ENCODE peak calls at places on chromosomes 4 and X, in five cellular contexts. X, W, H, E and G are unnamed samples.

GRCh38 chr4:151238477-151238876 is 38.5 kb upstream of the PRSS48 start:
- DNase-seq in H (no peak), W (no peak), X (no peak), E (peak), G (no peak)

GRCh38 chr4:60201052-60201673 is 999.0 kb upstream of the ADGRL3 start:
- DNase-seq in H (peak), E (peak), W (no peak), X (no peak), G (no peak)

GRCh38 chrX:16855363-16856075 is 14.6 kb downstream of the RBBP7 start:
- DNase-seq in X (no peak), W (no peak), E (no peak), H (peak), G (no peak)

GRCh38 chr4:109745830-109746229 is 16.0 kb upstream of the PLA2G12A start:
- DNase-seq in W (no peak), X (no peak), E (no peak), H (no peak), G (no peak)

GRCh38 chrX:43423876-43424275 is 232.2 kb upstream of the MAOA start:
- DNase-seq in E (no peak), X (no peak), W (no peak), H (peak), G (no peak)

GRCh38 chrX:122914256-122914655 is 269.8 kb upstream of the GRIA3 start:
- DNase-seq in H (no peak), E (no peak), W (no peak), X (no peak), G (no peak)

GRCh38 chr4:3365326-3365725 is 72.5 kb downstream of the RGS12 start:
- DNase-seq in E (no peak), W (no peak), H (no peak), X (no peak), G (no peak)

GRCh38 chrX:1592128-1592862 is 891 bp downstream of the AKAP17A start:
- DNase-seq in W (peak), H (peak), X (peak), E (peak), G (no peak)

GRCh38 chr4:186700746-186701145 is 22.9 kb downstream of the FAT1 start:
- DNase-seq in X (no peak), E (peak), H (peak), W (no peak), G (no peak)

GRCh38 chr4:82217986-82218715 is 155.6 kb downstream of the HNRNPD start:
- DNase-seq in E (no peak), X (no peak), W (no peak), H (peak), G (no peak)

GRCh38 chr4:11301075-11301660 is 127.5 kb downstream of the HS3ST1 start:
- DNase-seq in X (no peak), E (no peak), W (no peak), H (no peak), G (no peak)

GRCh38 chr4:150451883-150452282 is 130.1 kb upstream of the MAB21L2 start:
- DNase-seq in X (no peak), W (no peak), E (no peak), H (no peak), G (no peak)

GRCh38 chr4:19227701-19228100 is 1024.0 kb upstream of the SLIT2 start:
- DNase-seq in E (peak), X (no peak), W (no peak), H (no peak), G (no peak)

GRCh38 chr4:101232074-101232776 is 115.1 kb downstream of the PPP3CA start:
- DNase-seq in X (no peak), H (peak), W (no peak), E (peak), G (no peak)

GRCh38 chrX:20487227-20487626 is 220.5 kb upstream of the RPS6KA3 start:
- DNase-seq in W (no peak), H (peak), X (no peak), E (peak), G (no peak)

GRCh38 chr4:173498771-173499170 is 31.3 kb downstream of the HAND2 start:
- DNase-seq in X (no peak), W (no peak), E (no peak), H (no peak), G (no peak)

GRCh38 chr4:128358231-128358902 is 70.8 kb upstream of the PGRMC2 start:
- DNase-seq in X (no peak), E (peak), W (no peak), H (peak), G (no peak)

GRCh38 chr4:66640216-66640615 is 905.1 kb downstream of the CENPC start:
- DNase-seq in H (no peak), W (no peak), X (no peak), E (no peak), G (no peak)

GRCh38 chr4:25654031-25654970 is 1.4 kb upstream of the SLC34A2 start:
- DNase-seq in W (no peak), E (peak), H (peak), X (no peak), G (no peak)

GRCh38 chr4:23768541-23768940 is 121.3 kb downstream of the PPARGC1A start:
- DNase-seq in E (no peak), H (peak), X (no peak), W (no peak), G (no peak)